ENCODE peak calls at places on chromosomes 4 and X, in four cellular contexts. F is CD8-positive, alpha-beta T cell; N is GM12878; D is OCI-LY7. S is an unnamed sample.

GRCh38 chrX:10542549-10542948 is 77.8 kb downstream of the MID1 start:
- DNase-seq in F (no peak), N (no peak), D (no peak), S (no peak)

GRCh38 chrX:151725338-151725614 is 9.3 kb upstream of the CNGA2 start:
- DNase-seq in F (no peak), N (no peak), D (no peak), S (no peak)

GRCh38 chr4:168924648-168925047 is 85.4 kb downstream of the CBR4 start:
- DNase-seq in F (no peak), N (no peak), D (no peak), S (no peak)

GRCh38 chrX:78168065-78168464 is 28.6 kb upstream of the TAF9B start:
- DNase-seq in F (no peak), N (no peak), D (no peak), S (no peak)

GRCh38 chrX:153972368-153973126 is at the start of gene TMEM187:
- DNase-seq in F (peak; percentile 74), N (peak; percentile 75), D (peak; percentile 94), S (peak; percentile 89)

GRCh38 chrX:153582896-153583295 is 16.0 kb downstream of the CCNQ start:
- DNase-seq in F (peak; percentile 49), N (peak; percentile 23), D (peak; percentile 80), S (peak; percentile 47)

GRCh38 chrX:123803331-123803983 is 56.4 kb upstream of the XIAP start:
- DNase-seq in F (peak; percentile 3), N (no peak), D (peak; percentile 39), S (no peak)

GRCh38 chr4:185504098-185505047 is 30.9 kb downstream of the PDLIM3 start:
- DNase-seq in F (no peak), N (no peak), D (no peak), S (no peak)

GRCh38 chr4:149426461-149426860 is 389.2 kb downstream of the IQCM start:
- DNase-seq in F (no peak), N (no peak), D (no peak), S (no peak)

GRCh38 chr4:10083331-10083769 is 33.2 kb downstream of the WDR1 start:
- DNase-seq in F (no peak), N (no peak), D (no peak), S (peak; percentile 37)

GRCh38 chrX:71671043-71671829 is 3.9 kb downstream of the LOC101059915 start:
- DNase-seq in F (no peak), N (no peak), D (no peak), S (peak; percentile 26)

GRCh38 chr4:183721207-183722081 is 62.4 kb downstream of the TRAPPC11 start:
- DNase-seq in F (no peak), N (no peak), D (no peak), S (peak; percentile 74)

GRCh38 chr4:47315346-47315745 is 148.2 kb downstream of the COMMD8 start:
- DNase-seq in F (no peak), N (no peak), D (no peak), S (no peak)

GRCh38 chr4:38366451-38366850 is 297.5 kb upstream of the KLF3 start:
- DNase-seq in F (no peak), N (no peak), D (no peak), S (no peak)

GRCh38 chr4:73872331-73873108 is 3.3 kb downstream of the CXCL1 start:
- DNase-seq in F (no peak), N (no peak), D (no peak), S (no peak)

GRCh38 chr4:16110906-16111305 is 27.1 kb upstream of the PROM1 start:
- DNase-seq in F (no peak), N (no peak), D (no peak), S (no peak)

GRCh38 chr4:138706206-138706605 is 309.4 kb upstream of the NOCT start:
- DNase-seq in F (no peak), N (no peak), D (no peak), S (no peak)

GRCh38 chr4:10803944-10804343 is 119.4 kb upstream of the CLNK start:
- DNase-seq in F (no peak), N (no peak), D (no peak), S (no peak)

GRCh38 chr4:79831701-79832514 is 241.1 kb downstream of the ANTXR2 start:
- DNase-seq in F (no peak), N (no peak), D (no peak), S (no peak)

GRCh38 chrX:19627533-19627932 is 112.2 kb upstream of the MAP3K15 start:
- DNase-seq in F (no peak), N (no peak), D (no peak), S (no peak)

GRCh38 chr4:102429553-102429952 is 71.6 kb upstream of the NFKB1 start:
- DNase-seq in F (no peak), N (no peak), D (no peak), S (no peak)

GRCh38 chr4:74932832-74933561 is at the start of gene PARM1:
- DNase-seq in F (no peak), N (no peak), D (no peak), S (peak; percentile 95)

GRCh38 chrX:79259073-79259689 is 108.0 kb downstream of the ITM2A start:
- DNase-seq in F (peak; percentile 28), N (peak; percentile 99), D (peak; percentile 78), S (no peak)

GRCh38 chr4:168771251-168771650 is 238.8 kb downstream of the CBR4 start:
- DNase-seq in F (no peak), N (no peak), D (no peak), S (no peak)

GRCh38 chr4:175536852-175537453 is 275.1 kb downstream of the GPM6A start:
- DNase-seq in F (no peak), N (peak; percentile 7), D (peak; percentile 82), S (no peak)

GRCh38 chr4:52573551-52573950 is 85.5 kb downstream of the USP46 start:
- DNase-seq in F (no peak), N (no peak), D (no peak), S (no peak)

GRCh38 chr4:183142566-183143545 is 43.8 kb downstream of the WWC2 start:
- DNase-seq in F (no peak), N (no peak), D (no peak), S (peak; percentile 41)

GRCh38 chr4:185204238-185204910 is 574 bp upstream of the CFAP97 start:
- DNase-seq in F (no peak), N (no peak), D (peak; percentile 54), S (no peak)

GRCh38 chr4:24416293-24416692 is 168.1 kb downstream of the DHX15 start:
- DNase-seq in F (no peak), N (no peak), D (no peak), S (no peak)

GRCh38 chr4:103318327-103318726 is 120.2 kb upstream of the CENPE start:
- DNase-seq in F (no peak), N (no peak), D (no peak), S (no peak)

GRCh38 chrX:103919336-103919682 is 43.1 kb upstream of the TMSB15B start:
- DNase-seq in F (no peak), N (no peak), D (peak; percentile 73), S (no peak)

GRCh38 chr4:111988514-111988913 is 156.7 kb upstream of the FAM241A start:
- DNase-seq in F (no peak), N (no peak), D (no peak), S (no peak)

GRCh38 chr4:6697096-6697495 is 3.4 kb downstream of the S100P start:
- DNase-seq in F (no peak), N (no peak), D (no peak), S (no peak)
- H3K4me1 ChIP-seq in F (peaks cover 77% of the 10 kb centered on the region), N (peaks cover 5% of the 10 kb centered on the region), D (no peaks in the 10 kb centered on the region), S (peaks cover 49% of the 10 kb centered on the region)

DNA sequence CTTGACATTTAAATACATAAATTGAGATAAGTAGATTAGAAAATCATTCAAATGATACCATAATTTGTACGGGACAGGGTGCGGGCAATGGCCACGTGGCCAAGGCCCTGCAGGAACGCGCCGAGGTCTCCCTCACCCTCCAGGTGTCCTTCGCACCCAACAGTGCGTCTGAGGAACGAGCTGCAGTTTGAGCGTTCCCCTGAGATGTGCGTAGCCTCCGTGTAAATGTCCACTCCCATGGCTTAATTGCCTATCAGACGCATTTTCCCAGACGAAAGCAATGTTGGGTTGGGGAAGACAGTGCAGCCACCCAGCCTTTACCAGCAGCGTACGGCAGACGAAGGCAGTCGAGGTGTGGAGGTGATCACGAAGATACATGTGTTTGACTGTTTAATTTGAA is 56.4 kb downstream of the CPLX1 start:
- DNase-seq in F (no peak), N (no peak), D (no peak), S (peak; percentile 34)
- H3K36me3 ChIP-seq in F (peaks cover 12% of the 10 kb centered on the region), N (peaks cover 21% of the 10 kb centered on the region), D (peaks cover 89% of the 10 kb centered on the region), S (no peaks in the 10 kb centered on the region)

GRCh38 chr4:88285235-88285505 is 809 bp upstream of the PPM1K start:
- DNase-seq in F (no peak), N (no peak), D (no peak), S (no peak)
- H3K4me3 ChIP-seq in F (peak overlapping the region; percentile 99), N (peak overlapping the region; percentile 69), D (peak overlapping the region; percentile 79), S (peak overlapping the region; percentile 78)

GRCh38 chr4:158808399-158808798 is 39.6 kb downstream of the FNIP2 start:
- DNase-seq in F (no peak), N (no peak), D (no peak), S (no peak)
- H3K4me1 ChIP-seq in F (peaks cover 28% of the 10 kb centered on the region), N (peaks cover 30% of the 10 kb centered on the region), D (peaks cover 31% of the 10 kb centered on the region), S (peaks cover 94% of the 10 kb centered on the region)

DNA sequence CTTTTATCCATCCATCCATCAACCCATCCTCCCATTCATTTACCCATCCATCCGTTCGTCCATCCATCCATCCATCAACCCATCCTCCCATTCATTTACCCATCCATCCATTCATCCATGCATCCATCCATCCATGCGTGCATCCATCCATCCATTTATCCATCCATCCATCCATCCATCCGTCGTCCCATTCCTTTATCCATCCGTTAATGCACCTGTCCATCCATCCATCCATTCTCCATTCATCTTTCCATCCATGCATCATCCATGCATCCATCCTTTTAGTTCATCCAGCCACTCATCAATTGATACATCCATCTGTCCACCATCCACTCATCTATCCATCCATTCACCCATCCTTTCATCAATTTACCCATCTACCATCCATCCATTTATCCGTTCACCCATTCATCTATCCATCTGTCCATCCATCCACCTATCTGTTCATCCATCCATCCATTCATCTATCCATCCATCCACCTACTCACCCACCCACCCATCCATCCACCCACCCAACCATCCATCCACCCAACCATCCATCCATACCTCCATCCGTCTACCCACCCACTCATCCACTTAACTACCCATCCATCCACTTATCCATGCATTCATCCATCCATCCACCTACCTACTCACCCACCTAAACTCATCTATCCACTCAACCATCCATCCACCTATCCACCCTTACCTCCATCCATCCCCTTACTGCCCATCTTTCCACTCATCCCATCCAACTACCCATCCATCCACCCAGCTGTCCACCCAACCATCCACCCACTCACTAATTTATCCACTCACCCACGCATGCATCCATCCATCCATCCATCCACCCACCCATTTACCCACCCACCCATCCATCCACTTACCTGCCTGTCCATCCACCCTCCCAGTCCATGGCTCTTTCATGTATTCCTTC is 9.6 kb downstream of the CD99 start:
- DNase-seq in F (no peak), N (no peak), D (no peak), S (no peak)
- H3K36me3 ChIP-seq in F (peaks cover 4% of the 10 kb centered on the region), N (no peaks in the 10 kb centered on the region), D (peaks cover 30% of the 10 kb centered on the region), S (peaks cover 11% of the 10 kb centered on the region)

GRCh38 chrX:134760671-134761070 is 102.4 kb upstream of the PLAC1 start:
- DNase-seq in F (no peak), N (no peak), D (no peak), S (no peak)

GRCh38 chrX:134758652-134759051 is 100.4 kb upstream of the PLAC1 start:
- DNase-seq in F (no peak), N (no peak), D (no peak), S (no peak)

GRCh38 chrX:134764202-134764785 is 106.0 kb upstream of the PLAC1 start:
- DNase-seq in F (no peak), N (no peak), D (peak; percentile 34), S (no peak)

DNA sequence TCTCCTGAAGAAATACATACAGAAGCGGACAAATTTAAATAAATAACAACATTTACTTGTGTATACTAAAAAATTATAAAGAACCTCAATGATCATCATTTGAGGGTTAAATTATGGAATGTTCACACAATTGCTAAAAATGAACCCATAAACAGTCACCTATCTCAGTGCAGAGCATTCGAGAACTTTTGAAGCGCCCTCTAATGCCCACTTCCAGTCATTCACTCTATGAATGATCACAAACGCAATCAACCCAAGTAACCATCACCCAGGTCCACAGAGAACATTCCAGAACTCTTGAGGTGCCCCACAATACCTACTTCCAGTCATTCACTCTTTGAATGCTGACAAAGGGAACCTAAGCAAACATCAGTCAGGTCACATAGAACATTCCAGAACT is 103.5 kb upstream of the PLAC1 start:
- DNase-seq in F (no peak), N (no peak), D (peak; percentile 18), S (no peak)
- H3K4me3 ChIP-seq in F (no peak overlapping the region), N (no peak overlapping the region), D (no peak overlapping the region), S (no peak overlapping the region)

S was measured in left lung.